ENCODE peak calls at places on chromosome 10, in seven cellular contexts. D is body of pancreas; M is non-pigmented ciliary epithelial cell; V is NCI-H2081; I is nucleus accumbens; E is stimulated activated CD8-positive, alpha-beta memory T cell treated with anti-CD3 and anti-CD28 coated beads, Interleukin-7, amount 100 ng/mL, for 4 hours; P is nephron progenitor cell. J is an unnamed sample.

GRCh38 chr10:110217609-110218008 is 10.2 kb downstream of the MXI1 start:
- DNase-seq in V (no peak), M (no peak), P (no peak), E (no peak), I (no peak), D (no peak), J (no peak)

GRCh38 chr10:89363766-89364407 is 14.0 kb upstream of the IFIT1B start:
- DNase-seq in P (no peak), D (no peak), I (no peak), E (no peak), M (no peak), V (no peak), J (no peak)

GRCh38 chr10:29630205-29631048 is 4.3 kb downstream of the SVIL start:
- DNase-seq in V (no peak), D (no peak), M (no peak), P (no peak), E (no peak), I (no peak), J (no peak)

GRCh38 chr10:42836771-42837468 is 54.3 kb downstream of the BMS1 start:
- DNase-seq in D (peak), P (no peak), V (no peak), M (no peak), I (no peak), E (no peak), J (peak)

GRCh38 chr10:123986736-123987135 is 95.1 kb upstream of the CPXM2 start:
- DNase-seq in V (no peak), D (no peak), M (no peak), E (no peak), P (no peak), I (no peak), J (no peak)

GRCh38 chr10:86964061-86964846 is 4.0 kb upstream of the ADIRF start:
- DNase-seq in V (no peak), P (no peak), E (no peak), I (no peak), M (no peak), D (no peak), J (no peak)

GRCh38 chr10:63921932-63922713 is 400.9 kb downstream of the REEP3 start:
- DNase-seq in P (no peak), E (no peak), I (no peak), V (no peak), M (no peak), D (no peak), J (no peak)

GRCh38 chr10:132901351-132901750 is 41.0 kb downstream of the CFAP46 start:
- DNase-seq in M (no peak), P (no peak), I (no peak), D (no peak), V (no peak), E (no peak), J (no peak)

GRCh38 chr10:65320256-65321026 is 1605.4 kb upstream of the LRRTM3 start:
- DNase-seq in E (no peak), D (no peak), P (no peak), M (no peak), I (no peak), V (no peak), J (no peak)

GRCh38 chr10:69831231-69831855 is 29.6 kb downstream of the COL13A1 start:
- DNase-seq in D (no peak), V (no peak), P (no peak), I (no peak), E (no peak), M (no peak), J (no peak)

GRCh38 chr10:125171402-125172316 is 11.3 kb upstream of the CTBP2 start:
- DNase-seq in E (no peak), P (no peak), D (no peak), V (no peak), M (no peak), I (no peak), J (no peak)

GRCh38 chr10:124568858-124569622 is 107.4 kb downstream of the LHPP start:
- DNase-seq in V (no peak), I (no peak), M (no peak), D (no peak), E (no peak), P (no peak), J (no peak)

GRCh38 chr10:33229252-33229943 is 105.1 kb downstream of the NRP1 start:
- DNase-seq in E (no peak), P (no peak), I (no peak), D (no peak), M (no peak), V (no peak), J (no peak)

GRCh38 chr10:93199221-93199681 is 125.6 kb downstream of the CYP26A1 start:
- DNase-seq in E (no peak), M (peak), V (no peak), P (peak), D (peak), I (peak), J (no peak)

GRCh38 chr10:113475381-113475807 is 77.5 kb upstream of the HABP2 start:
- DNase-seq in D (peak), I (no peak), M (no peak), E (no peak), V (no peak), P (no peak), J (no peak)

GRCh38 chr10:118472961-118473675 is 122.3 kb downstream of the PRLHR start:
- DNase-seq in I (no peak), P (peak), D (no peak), M (no peak), V (no peak), E (no peak), J (no peak)

GRCh38 chr10:5043716-5044115 is 40.1 kb upstream of the AKR1C2 start:
- DNase-seq in I (no peak), P (no peak), M (no peak), V (peak), D (peak), E (no peak), J (no peak)

GRCh38 chr10:44716470-44716869 is 194.7 kb upstream of the TMEM72 start:
- DNase-seq in I (no peak), V (no peak), M (no peak), E (no peak), P (no peak), D (no peak), J (no peak)

GRCh38 chr10:35092851-35093250 is 2.7 kb upstream of the CUL2 start:
- DNase-seq in D (no peak), E (no peak), I (no peak), M (no peak), P (no peak), V (no peak), J (no peak)

J was measured in amygdala.